ENCODE peak calls at places on chromosomes 5 and 9, in seven cellular contexts. I is colonic mucosa, W is heart right ventricle, Q is left lung, Y is OCI-LY7, N is tibial nerve, M is Peyer's patch. U is an unnamed sample.

GRCh38 chr5:74020488-74020887 is 394.5 kb downstream of the ARHGEF28 start:
- DNase-seq in M (no peak), Y (no peak), N (no peak), Q (peak), I (no peak), W (no peak), U (no peak)

GRCh38 chr9:127664324-127664677 is 42.5 kb upstream of the CFAP157 start:
- DNase-seq in M (no peak), W (no peak), Q (no peak), I (no peak), Y (no peak), N (no peak), U (no peak)

GRCh38 chr9:112559629-112560413 is 73.2 kb downstream of the KIAA1958 start:
- DNase-seq in W (no peak), M (no peak), Q (no peak), I (no peak), Y (no peak), N (no peak), U (no peak)

GRCh38 chr5:36179950-36180349 is 28.0 kb downstream of the SKP2 start:
- DNase-seq in M (no peak), Q (no peak), W (no peak), N (no peak), Y (no peak), I (no peak), U (no peak)

GRCh38 chr9:93613791-93614190 is 37.4 kb downstream of the PHF2 start:
- DNase-seq in Q (no peak), Y (no peak), I (no peak), N (no peak), M (peak), W (no peak), U (no peak)

GRCh38 chr9:5886114-5886939 is 4.4 kb upstream of the MLANA start:
- DNase-seq in N (peak), W (peak), I (peak), Y (peak), M (peak), Q (peak), U (peak)

GRCh38 chr9:2620876-2621677 is 510 bp upstream of the VLDLR start:
- DNase-seq in I (peak), Q (peak), Y (no peak), W (peak), M (peak), N (no peak), U (no peak)

GRCh38 chr5:68315679-68316271 is 100.2 kb downstream of the PIK3R1 start:
- DNase-seq in Y (no peak), I (peak), Q (no peak), W (no peak), M (no peak), N (no peak), U (no peak)

GRCh38 chr5:174425271-174425963 is 299.0 kb upstream of the MSX2 start:
- DNase-seq in W (no peak), Q (no peak), Y (no peak), N (no peak), M (no peak), I (no peak), U (peak)

GRCh38 chr9:102044133-102044532 is 305.7 kb upstream of the GRIN3A start:
- DNase-seq in W (no peak), I (no peak), M (no peak), N (no peak), Q (no peak), Y (no peak), U (no peak)

GRCh38 chr9:128253140-128253990 is 22.4 kb downstream of the GOLGA2 start:
- DNase-seq in Y (peak), Q (no peak), N (no peak), W (no peak), M (peak), I (no peak), U (peak)

GRCh38 chr5:2187687-2188086 is 305.0 kb upstream of the IRX4 start:
- DNase-seq in W (no peak), Q (no peak), Y (no peak), I (peak), M (no peak), N (no peak), U (no peak)

GRCh38 chr5:120207139-120207538 is 257.0 kb upstream of the PRR16 start:
- DNase-seq in Y (no peak), I (no peak), M (no peak), W (no peak), Q (no peak), N (no peak), U (no peak)

GRCh38 chr5:75465480-75465879 is 45.9 kb downstream of the CERT1 start:
- DNase-seq in N (no peak), W (peak), M (no peak), Q (no peak), Y (no peak), I (no peak), U (no peak)

GRCh38 chr5:95861221-95861857 is 38.8 kb upstream of the GLRX start:
- DNase-seq in Q (peak), Y (peak), M (no peak), I (peak), N (peak), W (peak), U (no peak)

GRCh38 chr9:92686954-92687353 is 17.0 kb upstream of the IPPK start:
- DNase-seq in W (no peak), Q (no peak), Y (peak), I (no peak), M (no peak), N (no peak), U (no peak)

DNA sequence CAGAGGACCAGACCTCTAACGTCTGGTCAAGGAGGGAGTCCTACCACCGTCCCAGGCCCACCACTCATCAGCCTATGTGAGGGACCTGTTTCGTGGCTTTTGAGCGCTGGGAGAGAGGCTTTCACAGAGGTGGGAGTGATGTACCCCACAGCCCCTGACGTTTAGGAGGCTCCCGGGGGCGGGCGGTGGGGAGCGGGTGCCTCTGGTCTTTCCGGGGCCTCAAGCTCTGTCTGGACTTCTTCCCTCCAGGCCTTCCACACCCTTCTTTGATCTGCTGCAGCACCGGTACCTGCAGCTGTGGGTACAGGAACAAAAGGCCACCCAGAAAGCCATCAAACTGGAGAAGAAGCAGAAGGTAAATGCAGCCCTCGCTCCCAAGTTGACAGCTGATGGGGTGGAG is 45.1 kb upstream of the BARHL1 start:
- DNase-seq in M (no peak), Y (no peak), Q (no peak), I (no peak), N (no peak), W (no peak), U (no peak)
- H3K4me3 ChIP-seq in M (no peak), Y (no peak), Q (no peak), I (no peak), N (no peak), W (no peak), U (no peak)

GRCh38 chr9:31519826-31520225 is 864.6 kb upstream of the ACO1 start:
- DNase-seq in I (no peak), Q (no peak), M (no peak), Y (no peak), N (no peak), W (no peak), U (no peak)
- H3K27ac ChIP-seq in I (no peak), Q (no peak), M (no peak), Y (no peak), N (no peak), W (no peak), U (no peak)

GRCh38 chr9:137114220-137114612 is 317 bp downstream of the DPP7 start:
- DNase-seq in W (no peak), M (no peak), Y (no peak), Q (no peak), N (no peak), I (no peak), U (no peak)
- H3K4me3 ChIP-seq in W (peak), M (peak), Y (peak), Q (peak), N (peak), I (peak), U (peak)

GRCh38 chr9:124854822-124855221 is 1.6 kb downstream of the WDR38 start:
- DNase-seq in Y (no peak), I (no peak), Q (no peak), M (no peak), W (no peak), N (no peak), U (no peak)

GRCh38 chr9:124854161-124854560 is 901 bp downstream of the WDR38 start:
- DNase-seq in I (no peak), N (no peak), M (no peak), W (no peak), Y (no peak), Q (no peak), U (no peak)

GRCh38 chr9:124853605-124854143 is 414 bp downstream of the WDR38 start:
- DNase-seq in Y (no peak), I (no peak), M (no peak), W (no peak), Q (no peak), N (no peak), U (no peak)

GRCh38 chr9:124852121-124852828 is 985 bp upstream of the WDR38 start:
- DNase-seq in Y (no peak), W (peak), N (no peak), I (no peak), M (no peak), Q (no peak), U (no peak)

DNA sequence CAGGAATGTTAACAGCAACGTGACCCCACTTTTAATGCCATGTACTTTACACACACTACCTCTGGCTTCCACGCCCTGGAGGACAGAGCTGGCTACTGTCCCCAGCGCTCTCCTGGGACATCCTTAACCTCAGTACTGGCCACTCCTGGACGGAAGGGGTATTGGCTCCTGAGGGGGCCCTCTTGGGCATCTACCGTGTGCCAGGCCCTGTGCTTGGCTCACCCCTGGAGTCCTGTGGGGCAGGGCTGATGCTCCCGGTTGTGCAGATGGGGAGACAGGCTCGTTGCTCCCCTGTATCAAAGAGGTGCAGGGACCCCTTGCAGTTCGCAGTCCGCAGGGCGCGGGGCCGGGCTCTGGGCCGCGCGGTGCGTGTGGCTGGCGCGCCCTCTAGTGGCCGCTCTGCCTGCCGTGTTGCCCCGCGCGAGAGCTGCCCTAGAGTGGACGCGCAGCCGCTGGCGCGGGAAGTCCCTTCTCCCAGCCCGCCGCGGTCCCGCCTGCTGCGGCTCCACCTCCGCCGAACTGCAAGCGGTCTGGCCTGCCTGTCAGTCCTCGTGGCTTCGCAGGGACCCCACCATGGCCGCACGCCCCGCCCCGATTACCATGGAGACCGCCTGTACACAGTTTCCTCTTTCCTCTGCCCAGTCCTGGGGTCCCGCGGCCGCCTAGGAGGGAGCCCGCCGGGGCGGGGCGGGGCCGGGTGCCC is at the start of gene WDR38:
- DNase-seq in Y (peak), W (peak), Q (peak), I (peak), M (peak), N (peak), U (peak)
- H3K27ac ChIP-seq in Y (no peak), W (peak), Q (no peak), I (no peak), M (peak), N (peak), U (no peak)

GRCh38 chr5:149348463-149348862 is 3.2 kb downstream of the GRPEL2 start:
- DNase-seq in I (no peak), Q (no peak), Y (no peak), W (no peak), N (no peak), M (no peak), U (no peak)
- H3K4me3 ChIP-seq in I (no peak), Q (no peak), Y (peak), W (no peak), N (no peak), M (no peak), U (no peak)

DNA sequence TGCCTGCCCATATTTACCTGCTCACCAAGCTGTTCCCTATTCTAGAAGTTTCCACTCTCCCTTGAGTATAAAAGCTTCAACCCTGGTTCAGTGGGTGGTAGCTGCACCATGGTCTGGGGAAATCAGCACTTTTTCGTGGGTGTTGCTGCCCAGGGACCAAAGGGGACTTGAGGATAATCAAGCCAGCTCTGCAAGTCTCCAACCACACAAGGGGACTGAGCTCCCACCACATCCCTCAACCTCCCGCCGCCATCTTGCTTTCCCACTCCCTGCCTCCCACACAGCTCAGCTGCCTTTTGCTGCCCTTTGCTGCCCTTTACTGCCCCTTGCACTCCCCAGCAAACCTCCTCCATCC is 210.0 kb downstream of the AUH start:
- DNase-seq in N (no peak), W (no peak), I (no peak), Q (no peak), Y (no peak), M (no peak), U (no peak)
- H3K27ac ChIP-seq in N (peak), W (no peak), I (no peak), Q (no peak), Y (no peak), M (peak), U (no peak)

DNA sequence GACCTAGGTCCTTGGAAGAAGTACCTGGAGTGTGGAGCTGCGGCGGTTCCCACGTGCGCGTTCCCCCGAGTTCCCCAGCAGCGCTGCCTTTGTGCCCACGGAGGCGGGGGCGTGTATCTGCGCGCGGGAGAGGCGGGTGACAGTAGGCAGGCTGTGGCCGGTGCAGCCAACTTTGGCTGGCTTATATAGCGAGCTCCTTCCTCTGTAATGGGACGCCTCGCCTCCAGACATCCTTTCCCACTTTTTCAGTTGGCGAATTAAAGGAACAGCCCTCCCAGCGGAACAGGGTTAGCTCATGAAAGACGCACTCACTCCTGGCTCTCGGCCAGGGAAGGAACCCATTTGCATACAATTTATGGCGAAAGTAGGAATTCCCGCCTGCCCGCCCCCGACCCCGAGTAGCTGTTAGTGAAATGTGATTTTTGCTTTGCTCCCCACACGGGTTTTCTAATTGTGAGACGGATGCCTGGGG is at the start of gene TNC:
- DNase-seq in Y (no peak), I (peak), Q (peak), N (peak), W (peak), M (peak), U (no peak)
- H3K4me3 ChIP-seq in Y (no peak), I (peak), Q (peak), N (peak), W (peak), M (peak), U (no peak)

DNA sequence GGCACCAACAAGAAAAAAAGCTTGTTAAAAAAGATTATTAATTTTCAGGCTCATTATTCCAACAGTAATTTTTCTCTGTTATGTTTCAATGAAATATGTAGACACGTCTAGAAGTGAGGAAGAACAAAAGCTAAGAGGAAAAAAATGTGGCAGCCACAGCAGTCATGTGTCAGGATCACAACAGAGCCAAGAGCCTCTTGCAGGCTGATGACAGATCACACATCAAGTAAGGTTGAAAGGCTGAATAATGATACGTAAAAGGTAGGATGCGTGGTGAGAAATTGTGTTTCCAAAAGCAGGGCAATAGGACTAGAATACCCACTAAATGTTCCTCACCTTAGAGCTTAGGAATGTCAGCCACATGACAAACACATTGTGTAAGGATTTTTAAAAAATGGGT is 124.8 kb downstream of the HTR1A start:
- DNase-seq in Q (no peak), N (no peak), M (no peak), Y (no peak), I (no peak), W (no peak), U (no peak)
- H3K27ac ChIP-seq in Q (no peak), N (no peak), M (no peak), Y (no peak), I (no peak), W (no peak), U (no peak)

GRCh38 chr5:172533399-172534228 is 79.3 kb upstream of the SH3PXD2B start:
- DNase-seq in Q (no peak), I (peak), W (no peak), M (no peak), Y (no peak), N (no peak), U (no peak)
- H3K4me3 ChIP-seq in Q (no peak), I (no peak), W (no peak), M (no peak), Y (no peak), N (no peak), U (no peak)